ENCODE peak calls at places on chromosomes 13 and 19, in nine cellular contexts. H is suprapubic skin, B is GM12892, R is SK-N-SH, O is GM12891, L is stomach, N is prostate gland, X is breast epithelium, Z is GM12878. E is an unnamed sample.

GRCh38 chr19:35534803-35535480 is 1.7 kb downstream of the GAPDHS start:
- DNase-seq in N (no peak), B (no peak), H (no peak), Z (no peak), O (no peak), R (no peak), X (no peak), L (no peak), E (peak; percentile 28)

GRCh38 chr19:17718988-17719711 is at the start of gene MAP1S:
- DNase-seq in L (peak; percentile 60), R (peak; percentile 98), H (no peak), O (peak; percentile 89), X (no peak), N (peak; percentile 21), Z (no peak), B (peak; percentile 91), E (peak; percentile 95)

GRCh38 chr19:50705422-50706019 is 14.1 kb downstream of the SHANK1 start:
- DNase-seq in O (peak; percentile 68), N (no peak), R (peak; percentile 87), X (no peak), B (no peak), H (no peak), Z (peak; percentile 21), L (no peak), E (peak; percentile 88)

GRCh38 chr13:101487046-101487830 is 34.8 kb downstream of the ITGBL1 start:
- DNase-seq in L (no peak), X (no peak), Z (no peak), N (no peak), H (no peak), R (no peak), O (no peak), B (no peak), E (no peak)

GRCh38 chr13:51148952-51149573 is 38.0 kb upstream of the C13orf42 start:
- DNase-seq in N (peak; percentile 42), B (no peak), R (peak; percentile 69), X (no peak), L (no peak), O (no peak), H (no peak), Z (no peak), E (peak; percentile 91)

GRCh38 chr13:66618702-66619101 is 611.4 kb downstream of the PCDH9 start:
- DNase-seq in X (no peak), B (no peak), N (no peak), L (no peak), Z (no peak), O (no peak), H (no peak), R (peak; percentile 48), E (peak; percentile 55)

GRCh38 chr19:56477429-56478338 is 539 bp upstream of the ZNF667 start:
- DNase-seq in H (peak; percentile 91), L (peak; percentile 59), X (peak; percentile 89), Z (no peak), R (peak; percentile 98), B (no peak), O (no peak), N (peak; percentile 92), E (peak; percentile 87)

GRCh38 chr13:82627183-82627582 is 1255.1 kb downstream of the SLITRK1 start:
- DNase-seq in Z (no peak), N (no peak), B (no peak), X (no peak), H (no peak), O (no peak), R (no peak), L (no peak), E (no peak)

GRCh38 chr19:54415208-54415900 is at the start of gene TTYH1:
- DNase-seq in H (no peak), O (peak; percentile 75), N (no peak), X (no peak), L (no peak), B (no peak), Z (no peak), R (peak; percentile 88), E (peak; percentile 66)

GRCh38 chr13:27621116-27621365 is 651 bp upstream of the POLR1D start:
- DNase-seq in B (no peak), R (no peak), N (no peak), H (no peak), L (no peak), O (no peak), X (no peak), Z (no peak), E (no peak)

GRCh38 chr19:54558339-54558738 is 15.3 kb upstream of the LILRA2 start:
- DNase-seq in O (no peak), B (no peak), X (no peak), H (no peak), R (no peak), Z (no peak), N (no peak), L (no peak), E (peak; percentile 4)

GRCh38 chr13:41562541-41563178 is 105.3 kb downstream of the RGCC start:
- DNase-seq in N (no peak), X (no peak), O (no peak), R (no peak), L (no peak), B (no peak), Z (no peak), H (no peak), E (no peak)

GRCh38 chr13:34748078-34748477 is 194.0 kb upstream of the NBEA start:
- DNase-seq in O (no peak), B (no peak), X (no peak), L (no peak), Z (no peak), N (peak; percentile 26), H (no peak), R (no peak), E (no peak)

GRCh38 chr13:41547253-41548000 is 90.1 kb downstream of the RGCC start:
- DNase-seq in N (no peak), B (no peak), Z (no peak), H (no peak), X (no peak), L (no peak), R (no peak), O (no peak), E (no peak)

GRCh38 chr13:108777421-108778420 is 148.3 kb downstream of the MYO16 start:
- DNase-seq in X (no peak), R (no peak), N (no peak), Z (no peak), L (no peak), B (no peak), O (no peak), H (no peak), E (peak; percentile 45)

GRCh38 chr13:47000166-47000565 is 103.3 kb upstream of the HTR2A start:
- DNase-seq in N (no peak), R (no peak), X (no peak), B (no peak), Z (no peak), H (no peak), L (no peak), O (no peak), E (no peak)

GRCh38 chr13:39825886-39826285 is 170.4 kb downstream of the COG6 start:
- DNase-seq in R (no peak), H (no peak), X (no peak), N (no peak), L (no peak), O (no peak), B (no peak), Z (no peak), E (no peak)

GRCh38 chr19:7832781-7833180 is 2.8 kb downstream of the EVI5L start:
- DNase-seq in X (no peak), B (no peak), N (no peak), L (no peak), R (no peak), O (no peak), H (no peak), Z (no peak), E (no peak)
- TF ChIP-seq POLR2AphosphoS5 in X (no peak), B (no peak), N (no peak), L (no peak), R (no peak), O (no peak), H (no peak), Z (no peak), E (no peak)

DNA sequence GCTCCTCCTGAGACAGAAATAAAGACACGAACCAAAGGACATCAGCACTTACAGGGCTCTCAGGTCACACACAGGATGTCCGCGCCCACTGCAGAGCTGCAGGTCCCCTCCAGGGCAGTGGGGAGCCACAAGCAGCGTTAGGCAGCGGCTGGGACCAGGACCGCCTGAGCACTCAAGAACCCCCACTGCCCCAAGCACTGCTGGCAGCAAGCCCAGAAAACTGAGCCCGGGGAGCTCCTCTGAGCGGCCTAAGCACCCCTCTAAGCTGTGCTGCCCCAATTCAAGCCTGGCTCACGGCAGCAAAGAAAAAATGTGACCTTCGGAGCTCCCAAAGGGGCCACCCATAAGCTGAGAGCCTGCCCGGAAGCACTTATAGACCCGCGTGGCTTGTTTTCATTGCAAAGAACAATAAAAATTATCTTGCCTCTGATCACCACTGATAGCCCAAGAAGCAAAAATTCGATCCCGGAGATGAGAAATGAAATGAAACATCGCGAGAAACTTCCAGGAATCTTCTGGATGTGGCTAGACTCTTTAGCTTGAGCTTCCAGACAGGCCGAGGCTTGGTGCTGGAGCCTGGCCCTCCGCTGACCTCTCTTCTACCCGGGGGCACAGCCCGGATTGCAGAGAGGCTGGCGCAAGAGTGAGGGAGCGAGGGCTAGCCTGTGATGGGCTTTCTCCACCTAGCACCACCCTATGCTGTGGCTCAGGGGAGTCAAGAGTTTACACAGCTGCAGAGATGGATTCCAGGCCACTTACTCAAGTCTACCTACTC is 6.3 kb downstream of the DPP9 start:
- DNase-seq in X (no peak), Z (no peak), N (no peak), O (no peak), H (no peak), L (no peak), R (peak; percentile 42), B (no peak), E (no peak)
- TF ChIP-seq POLR2AphosphoS5 in X (no peak), Z (no peak), N (no peak), O (no peak), H (no peak), L (no peak), R (no peak), B (no peak), E (no peak)

GRCh38 chr19:16325671-16326400 is 1.2 kb downstream of the KLF2 start:
- DNase-seq in H (peak; percentile 85), L (no peak), R (peak; percentile 52), O (no peak), X (no peak), Z (no peak), B (no peak), N (no peak), E (peak; percentile 93)
- TF ChIP-seq POLR2AphosphoS5 in H (no peak), L (no peak), R (no peak), O (no peak), X (peak; percentile 14), Z (no peak), B (no peak), N (no peak), E (no peak)

DNA sequence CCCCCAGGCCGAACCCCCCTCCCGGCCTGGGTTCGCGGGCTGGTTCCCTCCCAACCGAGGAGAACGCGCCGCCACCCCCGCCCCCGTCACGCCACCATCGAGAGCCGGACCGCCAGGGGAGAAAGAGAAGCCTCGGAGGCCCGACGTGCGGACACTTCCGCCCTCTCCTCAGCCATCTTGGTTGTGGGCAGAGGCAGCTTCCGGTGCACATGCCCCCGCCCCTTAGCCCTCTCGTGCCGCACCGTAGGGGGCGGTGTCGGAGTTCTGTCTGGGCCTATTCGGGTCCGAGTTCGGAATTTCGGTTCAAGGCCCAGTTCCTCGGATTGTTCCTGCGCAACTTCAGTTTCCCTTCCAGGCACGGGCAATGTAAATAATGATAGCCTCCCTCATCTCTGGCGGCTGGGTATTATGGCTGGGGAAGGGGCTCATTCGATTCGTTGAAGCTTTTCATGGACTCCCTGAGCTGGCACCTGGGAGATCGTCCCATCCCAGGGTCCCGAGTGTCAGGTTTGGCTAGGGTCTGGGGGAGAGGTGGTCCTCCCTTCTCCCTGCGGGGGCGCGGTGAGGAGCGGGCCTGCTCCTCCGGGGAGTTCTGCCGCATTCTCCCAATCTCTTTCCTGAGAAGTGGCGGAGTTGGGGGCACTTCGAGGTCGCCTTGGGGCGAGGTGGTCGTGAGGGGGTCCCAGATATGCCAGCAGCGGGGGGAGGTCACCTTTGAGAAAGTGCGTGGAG is at the start of the genes IER2 and STX10:
- DNase-seq in Z (no peak), L (peak; percentile 95), R (peak; percentile 92), X (peak; percentile 97), O (peak; percentile 95), N (peak; percentile 95), B (peak; percentile 91), H (peak; percentile 99), E (peak; percentile 96)
- TF ChIP-seq POLR2AphosphoS5 in Z (peak; percentile 80), L (peak; percentile 98), R (peak; percentile 69), X (peak; percentile 96), O (peak; percentile 13), N (peak; percentile 99), B (no peak), H (peak; percentile 90), E (peak; percentile 56)

E was measured in GM23338.